ENCODE peak calls at places on chromosome 1, in six cellular contexts. One of them, this sample, is unnamed.

GRCh38 chr1:185632659-185633428 is 101.3 kb upstream of the HMCN1 start:
- DNase-seq in T-helper 1 cell: no peak
- DNase-seq in right lobe of liver: no peak
- DNase-seq in stimulated activated CD4-positive, alpha-beta T cell treated with anti-CD3 and anti-CD28 coated beads, Interleukin-4, amount 100 ng/mL, for 4 hours: no peak
- DNase-seq in right cardiac atrium: no peak
- DNase-seq in type B pancreatic cell: no peak
- DNase-seq in this sample: no peak

GRCh38 chr1:40239626-40240025 is 8.1 kb upstream of the TMCO2 start:
- DNase-seq in T-helper 1 cell: no peak
- DNase-seq in right cardiac atrium: no peak
- DNase-seq in type B pancreatic cell: no peak
- DNase-seq in stimulated activated CD4-positive, alpha-beta T cell treated with anti-CD3 and anti-CD28 coated beads, Interleukin-4, amount 100 ng/mL, for 4 hours: no peak
- DNase-seq in right lobe of liver: no peak
- DNase-seq in this sample: no peak

GRCh38 chr1:230822092-230822581 is 46.2 kb downstream of the C1orf198 start:
- DNase-seq in T-helper 1 cell: no peak
- DNase-seq in right lobe of liver: no peak
- DNase-seq in stimulated activated CD4-positive, alpha-beta T cell treated with anti-CD3 and anti-CD28 coated beads, Interleukin-4, amount 100 ng/mL, for 4 hours: no peak
- DNase-seq in right cardiac atrium: peak
- DNase-seq in type B pancreatic cell: peak
- DNase-seq in this sample: no peak

GRCh38 chr1:116360435-116361173 is 12.4 kb upstream of the ATP1A1 start:
- DNase-seq in type B pancreatic cell: no peak
- DNase-seq in right cardiac atrium: no peak
- DNase-seq in T-helper 1 cell: no peak
- DNase-seq in stimulated activated CD4-positive, alpha-beta T cell treated with anti-CD3 and anti-CD28 coated beads, Interleukin-4, amount 100 ng/mL, for 4 hours: no peak
- DNase-seq in right lobe of liver: no peak
- DNase-seq in this sample: no peak

GRCh38 chr1:31567956-31568570 is 8.3 kb upstream of the TINAGL1 start:
- DNase-seq in stimulated activated CD4-positive, alpha-beta T cell treated with anti-CD3 and anti-CD28 coated beads, Interleukin-4, amount 100 ng/mL, for 4 hours: no peak
- DNase-seq in T-helper 1 cell: no peak
- DNase-seq in right cardiac atrium: no peak
- DNase-seq in right lobe of liver: no peak
- DNase-seq in type B pancreatic cell: no peak
- DNase-seq in this sample: no peak

GRCh38 chr1:217896490-217896889 is 265.3 kb downstream of the SPATA17 start:
- DNase-seq in stimulated activated CD4-positive, alpha-beta T cell treated with anti-CD3 and anti-CD28 coated beads, Interleukin-4, amount 100 ng/mL, for 4 hours: no peak
- DNase-seq in type B pancreatic cell: no peak
- DNase-seq in T-helper 1 cell: no peak
- DNase-seq in right lobe of liver: no peak
- DNase-seq in right cardiac atrium: no peak
- DNase-seq in this sample: no peak

GRCh38 chr1:244758700-244759099 is 76.8 kb upstream of the COX20 start:
- DNase-seq in T-helper 1 cell: no peak
- DNase-seq in type B pancreatic cell: no peak
- DNase-seq in right lobe of liver: no peak
- DNase-seq in right cardiac atrium: no peak
- DNase-seq in stimulated activated CD4-positive, alpha-beta T cell treated with anti-CD3 and anti-CD28 coated beads, Interleukin-4, amount 100 ng/mL, for 4 hours: no peak
- DNase-seq in this sample: no peak

GRCh38 chr1:104921552-104921951 is 1171.9 kb downstream of the AMY1C start:
- DNase-seq in stimulated activated CD4-positive, alpha-beta T cell treated with anti-CD3 and anti-CD28 coated beads, Interleukin-4, amount 100 ng/mL, for 4 hours: no peak
- DNase-seq in right cardiac atrium: no peak
- DNase-seq in right lobe of liver: no peak
- DNase-seq in T-helper 1 cell: no peak
- DNase-seq in type B pancreatic cell: no peak
- DNase-seq in this sample: no peak